ENCODE peak calls at places on chromosomes 11 and 22, in five cellular contexts. G is lower leg skin, P is neural crest cell, Z is astrocyte of the spinal cord, M is RWPE1. N is an unnamed sample.

GRCh38 chr11:116294630-116295029 is 478.2 kb downstream of the BUD13 start:
- DNase-seq in G (no peak), P (no peak), Z (peak; percentile 33), M (no peak), N (no peak)

GRCh38 chr22:19811811-19812771 is 42.6 kb downstream of the GNB1L start:
- DNase-seq in G (peak; percentile 80), P (no peak), Z (no peak), M (no peak), N (peak; percentile 6)

GRCh38 chr11:75946531-75947530 is 131.8 kb downstream of the UVRAG start:
- DNase-seq in G (no peak), P (no peak), Z (peak; percentile 89), M (no peak), N (no peak)

GRCh38 chr11:126992065-126992803 is 8.3 kb downstream of the KIRREL3 start:
- DNase-seq in G (no peak), P (no peak), Z (peak; percentile 96), M (no peak), N (no peak)

GRCh38 chr11:109037856-109038780 is 373.2 kb downstream of the DDX10 start:
- DNase-seq in G (no peak), P (no peak), Z (peak; percentile 84), M (peak; percentile 22), N (no peak)

GRCh38 chr11:19872526-19873135 is 160.0 kb downstream of the NAV2 start:
- DNase-seq in G (no peak), P (no peak), Z (no peak), M (no peak), N (no peak)

GRCh38 chr11:13380731-13381130 is 82.3 kb downstream of the BTBD10 start:
- DNase-seq in G (no peak), P (no peak), Z (no peak), M (no peak), N (no peak)

GRCh38 chr22:37641251-37641949 is 1.9 kb downstream of the SH3BP1 start:
- DNase-seq in G (no peak), P (no peak), Z (no peak), M (no peak), N (no peak)

GRCh38 chr11:119472856-119473222 is 49.9 kb upstream of the THY1 start:
- DNase-seq in G (peak; percentile 70), P (no peak), Z (no peak), M (no peak), N (no peak)

GRCh38 chr11:132342408-132342807 is 972.0 kb downstream of the NTM start:
- DNase-seq in G (no peak), P (no peak), Z (no peak), M (no peak), N (no peak)

GRCh38 chr11:10382518-10382917 is 72.5 kb upstream of the AMPD3 start:
- DNase-seq in G (no peak), P (no peak), Z (no peak), M (peak; percentile 35), N (no peak)

GRCh38 chr11:76701701-76702100 is 31.2 kb upstream of the LRRC32 start:
- DNase-seq in G (no peak), P (no peak), Z (peak; percentile 40), M (no peak), N (no peak)

GRCh38 chr11:79076526-79077115 is 364.2 kb downstream of the TENM4 start:
- DNase-seq in G (no peak), P (peak; percentile 48), Z (no peak), M (no peak), N (no peak)

GRCh38 chr11:47467372-47467771 is 18.4 kb upstream of the RAPSN start:
- DNase-seq in G (no peak), P (no peak), Z (no peak), M (no peak), N (no peak)

GRCh38 chr11:100730266-100730665 is 43.2 kb downstream of the ARHGAP42 start:
- DNase-seq in G (no peak), P (no peak), Z (no peak), M (no peak), N (no peak)

GRCh38 chr22:46071451-46072029 is 78.8 kb upstream of the PPARA start:
- DNase-seq in G (peak; percentile 99), P (no peak), Z (peak; percentile 97), M (peak; percentile 79), N (no peak)

DNA sequence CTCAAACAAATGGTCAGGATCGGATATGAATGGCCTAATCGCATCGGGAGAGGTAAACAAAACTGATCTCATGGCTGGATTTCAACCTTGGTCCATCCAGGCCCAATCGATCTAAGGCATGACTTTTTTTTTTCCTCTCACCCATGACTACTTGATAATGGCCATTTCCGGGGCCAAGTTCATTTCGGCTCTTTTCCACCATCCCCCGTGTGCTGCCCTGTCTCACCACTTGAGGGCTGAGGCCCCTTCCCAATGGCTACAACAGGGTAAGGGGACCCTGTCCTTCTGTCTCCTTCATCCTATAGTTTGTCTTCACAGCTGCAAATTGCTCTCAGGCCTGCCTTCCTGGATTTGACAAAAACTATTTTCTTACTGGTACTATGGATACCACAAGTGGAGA is 26.7 kb downstream of the GRAP2 start:
- DNase-seq in G (no peak), P (no peak), Z (no peak), M (no peak), N (no peak)
- TF ChIP-seq CTCF in G (no peak), P (peak; percentile 48), Z (no peak), M (no peak), N (no peak)

DNA sequence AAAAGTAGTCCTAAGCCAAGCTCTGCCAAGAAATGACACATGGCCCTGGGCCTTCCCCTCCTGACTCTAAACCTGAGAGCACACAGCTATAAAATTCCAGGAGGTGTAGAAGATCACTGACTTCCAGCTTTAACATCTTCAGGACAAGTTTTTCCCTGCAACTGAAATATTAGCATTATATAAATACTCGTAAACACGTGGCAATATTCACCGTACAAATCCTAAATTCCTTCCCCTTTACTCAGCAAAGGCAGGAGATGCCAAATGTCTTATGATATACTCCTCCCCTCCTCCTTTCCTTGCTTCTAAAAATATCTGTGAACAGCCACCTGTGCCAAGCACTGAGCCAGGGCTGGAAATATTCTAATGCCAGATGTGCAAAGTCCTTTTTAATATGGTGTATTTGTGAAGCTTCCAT is 194.0 kb downstream of the LARGE1 start:
- DNase-seq in G (no peak), P (no peak), Z (peak; percentile 1), M (no peak), N (no peak)
- TF ChIP-seq CTCF in G (no peak), P (no peak), Z (no peak), M (no peak), N (no peak)

DNA sequence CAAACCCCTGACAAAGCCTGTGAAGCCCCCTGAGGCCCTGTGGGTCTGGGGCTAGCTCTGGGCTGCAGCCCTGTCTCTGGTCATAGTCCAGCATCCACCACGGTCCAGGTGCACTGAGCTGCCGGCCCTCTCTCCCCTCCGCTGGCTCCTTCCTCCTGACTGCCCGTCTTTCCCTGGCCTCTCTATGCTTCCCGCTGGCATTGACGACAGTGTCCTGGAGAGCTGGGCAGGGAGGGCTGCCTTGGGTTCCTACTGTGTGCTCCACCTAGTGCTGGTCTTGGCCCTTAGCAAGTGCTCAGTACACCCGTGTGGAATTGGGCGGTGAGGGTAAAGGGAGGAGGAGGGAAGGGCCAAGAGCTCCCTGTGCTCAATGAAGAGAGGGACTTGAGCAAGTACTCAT is 868 bp upstream of the MYEOV start:
- DNase-seq in G (no peak), P (no peak), Z (no peak), M (no peak), N (no peak)
- TF ChIP-seq CTCF in G (no peak), P (no peak), Z (no peak), M (no peak), N (no peak)

GRCh38 chr22:43113516-43114251 is 3.1 kb downstream of the BIK start:
- DNase-seq in G (no peak), P (no peak), Z (no peak), M (no peak), N (no peak)

GRCh38 chr22:43109511-43109910 is 1.0 kb upstream of the BIK start:
- DNase-seq in G (no peak), P (no peak), Z (no peak), M (no peak), N (no peak)

GRCh38 chr22:43110927-43111623 is 525 bp downstream of the BIK start:
- DNase-seq in G (no peak), P (no peak), Z (no peak), M (no peak), N (no peak)

GRCh38 chr22:43109921-43110443 is 568 bp upstream of the BIK start:
- DNase-seq in G (no peak), P (no peak), Z (no peak), M (no peak), N (no peak)

DNA sequence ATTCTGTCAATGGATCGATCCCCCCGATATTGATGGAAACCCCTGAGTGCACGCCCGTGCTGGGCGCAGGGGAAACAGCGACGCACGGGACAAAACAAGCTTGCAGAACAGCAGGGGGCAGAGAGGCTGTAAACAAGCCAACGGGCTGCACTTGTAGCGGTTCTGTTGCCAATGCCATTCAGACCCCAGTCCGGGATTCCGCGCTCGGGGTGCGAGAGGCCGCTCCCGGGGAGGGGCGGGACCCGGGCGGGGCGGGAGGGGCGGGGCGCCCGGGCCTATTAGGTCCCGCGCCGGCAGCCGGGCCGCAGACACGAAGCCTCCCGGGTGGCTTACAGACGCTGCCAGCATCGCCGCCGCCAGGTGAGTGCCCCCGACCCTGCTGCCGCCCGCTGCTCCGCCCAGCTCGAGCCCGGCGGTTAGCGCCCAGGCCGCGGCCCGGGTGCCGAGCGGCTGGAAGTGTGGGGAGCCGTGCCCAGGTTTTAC is at the start of gene BIK:
- DNase-seq in G (no peak), P (peak; percentile 27), Z (no peak), M (peak; percentile 19), N (peak; percentile 21)
- TF ChIP-seq CTCF in G (no peak), P (peak; percentile 45), Z (peak; percentile 8), M (no peak), N (peak; percentile 23)

DNA sequence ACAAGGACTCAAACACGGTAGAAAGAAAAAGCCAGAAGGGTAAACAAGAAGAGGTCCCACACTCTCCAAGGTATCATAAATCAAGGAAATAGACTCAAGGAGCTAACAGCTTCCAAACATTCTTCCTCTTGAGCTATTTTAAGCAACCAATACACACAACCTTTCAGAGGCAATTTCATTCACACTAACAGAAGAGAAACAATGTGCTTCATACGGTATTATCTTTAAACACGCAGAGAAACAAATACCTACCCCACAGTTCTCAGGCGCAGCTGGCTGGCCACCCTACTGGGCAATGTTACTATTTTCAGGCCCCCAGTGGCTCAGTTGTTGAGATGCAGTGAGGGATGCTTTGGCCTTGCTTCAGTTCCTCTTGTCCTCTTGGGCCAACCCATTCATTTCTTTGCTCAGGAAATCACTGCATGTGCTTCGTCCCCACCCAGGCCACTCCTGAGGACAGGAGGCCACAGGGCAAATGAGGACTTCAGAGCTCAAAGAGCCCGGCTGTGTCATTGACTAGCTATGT is 15.7 kb downstream of the ABTB2 start:
- DNase-seq in G (no peak), P (no peak), Z (peak; percentile 59), M (no peak), N (no peak)
- TF ChIP-seq CTCF in G (no peak), P (no peak), Z (no peak), M (no peak), N (no peak)

GRCh38 chr11:71564430-71564829 is 933 bp upstream of the KRTAP5-10 start:
- DNase-seq in G (no peak), P (no peak), Z (no peak), M (no peak), N (no peak)

GRCh38 chr11:71566081-71566620 is 788 bp downstream of the KRTAP5-10 start:
- DNase-seq in G (no peak), P (no peak), Z (no peak), M (no peak), N (no peak)

GRCh38 chr11:71562120-71562519 is 3.2 kb upstream of the KRTAP5-10 start:
- DNase-seq in G (no peak), P (no peak), Z (no peak), M (no peak), N (no peak)

GRCh38 chr11:71565263-71565662 is at the start of gene KRTAP5-10:
- DNase-seq in G (no peak), P (no peak), Z (no peak), M (no peak), N (no peak)

GRCh38 chr11:71563401-71563800 is 2.0 kb upstream of the KRTAP5-10 start:
- DNase-seq in G (no peak), P (peak; percentile 25), Z (peak; percentile 7), M (peak; percentile 30), N (no peak)
- TF ChIP-seq CTCF in G (no peak), P (peak; percentile 57), Z (peak; percentile 37), M (no peak), N (no peak)

N was measured in natural killer cell.